ENCODE peak calls at places on chromosomes 1 and 21, in eight cellular contexts. Z is mesothelial cell of epicardium, K is heart left ventricle, R is activated B cell treated with CpG ODN at 0.5 μM for 24 hours, W is BE2C, N is endothelial cell, U is IMR-90, Y is keratinocyte. D is an unnamed sample.

GRCh38 chr1:88399690-88400089 is 284.4 kb upstream of the PKN2 start:
- DNase-seq in Z (no peak), K (no peak), R (no peak), W (no peak), N (no peak), U (no peak), Y (no peak), D (no peak)

GRCh38 chr1:194447635-194448034 is 1261.2 kb upstream of the B3GALT2 start:
- DNase-seq in Z (no peak), K (no peak), R (no peak), W (no peak), N (no peak), U (peak; percentile 71), Y (no peak), D (no peak)

GRCh38 chr1:230713547-230713914 is 391 bp downstream of the AGT start:
- DNase-seq in Z (no peak), K (no peak), R (no peak), W (no peak), N (no peak), U (no peak), Y (no peak), D (no peak)

GRCh38 chr1:177897601-177898376 is 72.1 kb downstream of the SEC16B start:
- DNase-seq in Z (no peak), K (no peak), R (no peak), W (no peak), N (no peak), U (no peak), Y (no peak), D (no peak)

GRCh38 chr1:71047635-71048607 is at the start of gene PTGER3:
- DNase-seq in Z (peak; percentile 67), K (peak; percentile 55), R (peak; percentile 39), W (peak; percentile 82), N (peak; percentile 53), U (no peak), Y (no peak), D (peak; percentile 81)

GRCh38 chr1:39387452-39387851 is 104.0 kb upstream of the BMP8A start:
- DNase-seq in Z (no peak), K (no peak), R (no peak), W (no peak), N (no peak), U (peak; percentile 94), Y (no peak), D (no peak)

GRCh38 chr1:209839875-209840491 is 12.2 kb downstream of the UTP25 start:
- DNase-seq in Z (no peak), K (no peak), R (no peak), W (no peak), N (no peak), U (peak; percentile 98), Y (peak; percentile 82), D (no peak)

GRCh38 chr1:60859111-60859510 is 223.2 kb upstream of the NFIA start:
- DNase-seq in Z (no peak), K (no peak), R (no peak), W (no peak), N (no peak), U (no peak), Y (no peak), D (no peak)

GRCh38 chr21:16797530-16797929 is 715.3 kb upstream of the CXADR start:
- DNase-seq in Z (no peak), K (no peak), R (no peak), W (no peak), N (no peak), U (no peak), Y (no peak), D (no peak)

GRCh38 chr1:159906960-159907359 is 7.0 kb upstream of the CFAP45 start:
- DNase-seq in Z (no peak), K (no peak), R (no peak), W (no peak), N (no peak), U (no peak), Y (no peak), D (no peak)

GRCh38 chr1:10396870-10397269 is 2.0 kb upstream of the PGD start:
- DNase-seq in Z (no peak), K (no peak), R (no peak), W (no peak), N (no peak), U (no peak), Y (no peak), D (no peak)

DNA sequence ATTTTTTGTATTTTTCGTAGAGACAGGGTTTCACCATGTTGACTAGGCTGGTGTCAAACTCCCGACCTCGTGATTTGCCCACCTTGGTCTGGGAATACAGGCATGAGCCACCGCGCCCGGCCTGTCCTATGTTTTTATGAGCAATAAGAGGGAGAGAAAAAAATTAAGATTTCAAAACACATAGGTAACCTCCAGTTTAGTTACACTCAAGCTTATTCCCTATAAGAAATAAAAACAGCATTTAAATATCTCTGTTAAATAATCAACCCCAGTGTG is 7.1 kb downstream of the RSBN1 start:
- DNase-seq in Z (no peak), K (no peak), R (no peak), W (no peak), N (no peak), U (no peak), Y (no peak), D (no peak)
- TF ChIP-seq CTCF in Z (no peak), K (no peak), R (no peak), W (no peak), N (no peak), U (no peak), Y (no peak), D (no peak)

GRCh38 chr1:153190373-153190772 is 12.9 kb upstream of the LELP1 start:
- DNase-seq in Z (no peak), K (no peak), R (no peak), W (no peak), N (no peak), U (no peak), Y (no peak), D (no peak)
- TF ChIP-seq CTCF in Z (no peak), K (no peak), R (no peak), W (peak; percentile 21), N (peak; percentile 16), U (no peak), Y (peak; percentile 76), D (no peak)

GRCh38 chr1:54312874-54313316 is 93.3 kb downstream of the SSBP3 start:
- DNase-seq in Z (no peak), K (peak; percentile 73), R (no peak), W (no peak), N (peak; percentile 65), U (peak; percentile 77), Y (no peak), D (no peak)

GRCh38 chr1:54307305-54307704 is 98.9 kb downstream of the SSBP3 start:
- DNase-seq in Z (no peak), K (no peak), R (no peak), W (no peak), N (no peak), U (no peak), Y (no peak), D (no peak)

GRCh38 chr1:54309631-54310366 is 96.4 kb downstream of the SSBP3 start:
- DNase-seq in Z (no peak), K (no peak), R (no peak), W (no peak), N (no peak), U (no peak), Y (no peak), D (no peak)

GRCh38 chr1:54311506-54311905 is 94.7 kb downstream of the SSBP3 start:
- DNase-seq in Z (no peak), K (no peak), R (no peak), W (no peak), N (no peak), U (peak; percentile 33), Y (no peak), D (no peak)

GRCh38 chr1:54310439-54311328 is 95.5 kb downstream of the SSBP3 start:
- DNase-seq in Z (no peak), K (peak; percentile 45), R (no peak), W (peak; percentile 64), N (peak; percentile 86), U (peak; percentile 39), Y (no peak), D (no peak)
- TF ChIP-seq CTCF in Z (peak; percentile 33), K (peak; percentile 66), R (no peak), W (peak; percentile 64), N (peak; percentile 71), U (peak; percentile 58), Y (peak; percentile 55), D (peak; percentile 61)

DNA sequence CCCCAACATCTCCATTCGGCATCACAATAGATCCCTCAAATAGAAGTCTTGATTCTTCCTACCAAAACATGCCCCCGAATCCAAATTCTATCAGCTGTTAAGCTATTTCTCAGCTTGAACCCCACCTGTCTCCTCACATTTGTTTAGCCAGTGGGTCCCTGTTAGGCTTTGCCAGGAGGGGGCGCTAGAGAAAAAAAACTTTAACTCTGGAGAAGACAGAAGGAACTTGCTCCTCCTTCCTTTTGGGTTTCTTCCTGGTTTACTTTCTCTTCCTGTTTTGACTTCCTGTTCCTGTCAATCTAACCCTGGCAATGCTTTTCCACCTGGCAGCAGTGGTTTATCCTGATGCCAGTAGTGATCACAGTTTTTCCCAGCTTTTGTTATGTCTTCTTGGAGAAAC is 95.6 kb upstream of the KCNK1 start:
- DNase-seq in Z (no peak), K (no peak), R (no peak), W (peak; percentile 20), N (peak; percentile 72), U (no peak), Y (peak; percentile 11), D (no peak)
- TF ChIP-seq CTCF in Z (peak; percentile 62), K (peak; percentile 61), R (no peak), W (peak; percentile 62), N (peak; percentile 88), U (no peak), Y (peak; percentile 46), D (peak; percentile 21)

GRCh38 chr1:119827010-119827409 is 15.8 kb upstream of the REG4 start:
- DNase-seq in Z (no peak), K (no peak), R (no peak), W (no peak), N (no peak), U (no peak), Y (no peak), D (no peak)
- TF ChIP-seq CTCF in Z (peak; percentile 74), K (no peak), R (no peak), W (peak; percentile 60), N (peak; percentile 79), U (no peak), Y (peak; percentile 30), D (no peak)

GRCh38 chr1:54274448-54274847 is 74.5 kb downstream of the MRPL37 start:
- DNase-seq in Z (no peak), K (no peak), R (no peak), W (no peak), N (no peak), U (no peak), Y (no peak), D (no peak)
- TF ChIP-seq CTCF in Z (no peak), K (peak; percentile 18), R (no peak), W (no peak), N (no peak), U (no peak), Y (peak; percentile 19), D (no peak)

D was measured in spleen.